ENCODE peak calls at places on chromosomes 7 and 10, in four cellular contexts. N is activated B cell treated with CpG ODN at 0.5 μM for 24 hours, O is body of pancreas, Z is B cell. C is an unnamed sample.

GRCh38 chr7:26399309-26399610 is 107.6 kb downstream of the SNX10 start:
- DNase-seq in N (no peak), O (peak), Z (no peak), C (peak)

GRCh38 chr7:81264116-81264515 is 345.3 kb upstream of the SEMA3C start:
- DNase-seq in N (no peak), O (peak), Z (no peak), C (no peak)

GRCh38 chr7:71055504-71055903 is 76.4 kb upstream of the GALNT17 start:
- DNase-seq in N (no peak), O (no peak), Z (no peak), C (no peak)

GRCh38 chr7:69803699-69804516 is 205.6 kb downstream of the AUTS2 start:
- DNase-seq in N (no peak), O (no peak), Z (no peak), C (no peak)

GRCh38 chr10:61975107-61975932 is 73.8 kb downstream of the ARID5B start:
- DNase-seq in N (no peak), O (no peak), Z (no peak), C (no peak)

GRCh38 chr7:123043642-123044041 is 48.1 kb upstream of the TAS2R16 start:
- DNase-seq in N (no peak), O (no peak), Z (no peak), C (no peak)

GRCh38 chr10:22491480-22491879 is 146.2 kb downstream of the SPAG6 start:
- DNase-seq in N (no peak), O (no peak), Z (no peak), C (no peak)

GRCh38 chr7:28961972-28962371 is 3.8 kb upstream of the TRIL start:
- DNase-seq in N (no peak), O (no peak), Z (no peak), C (no peak)

GRCh38 chr7:137421389-137421788 is 77.9 kb upstream of the PTN start:
- DNase-seq in N (no peak), O (no peak), Z (no peak), C (no peak)

GRCh38 chr10:30027057-30028005 is 32.1 kb downstream of the JCAD start:
- DNase-seq in N (peak), O (peak), Z (peak), C (peak)

GRCh38 chr7:41809487-41810257 is 106.8 kb upstream of the INHBA start:
- DNase-seq in N (no peak), O (no peak), Z (no peak), C (no peak)

GRCh38 chr7:821688-822087 is 10.6 kb upstream of the SUN1 start:
- DNase-seq in N (no peak), O (no peak), Z (no peak), C (no peak)

GRCh38 chr7:94146408-94146807 is 142.3 kb upstream of the BET1 start:
- DNase-seq in N (no peak), O (no peak), Z (no peak), C (no peak)

GRCh38 chr7:33128631-33128989 is 754 bp upstream of the BBS9 start:
- DNase-seq in N (no peak), O (no peak), Z (no peak), C (no peak)

GRCh38 chr10:102800601-102801335 is 36.4 kb downstream of the CYP17A1 start:
- DNase-seq in N (no peak), O (no peak), Z (no peak), C (no peak)

GRCh38 chr10:17003151-17003550 is 126.5 kb downstream of the CUBN start:
- DNase-seq in N (no peak), O (no peak), Z (no peak), C (no peak)

GRCh38 chr10:49298990-49299815 is at the start of gene C10orf71:
- DNase-seq in N (no peak), O (no peak), Z (no peak), C (peak)

GRCh38 chr7:26843696-26844095 is 20.7 kb downstream of the SKAP2 start:
- DNase-seq in N (no peak), O (no peak), Z (no peak), C (no peak)

GRCh38 chr10:133390597-133391248 is 3.2 kb upstream of the MTG1 start:
- DNase-seq in N (no peak), O (no peak), Z (no peak), C (no peak)

GRCh38 chr7:131909151-131909768 is 352.8 kb upstream of the PODXL start:
- DNase-seq in N (no peak), O (peak), Z (no peak), C (no peak)

GRCh38 chr10:93406367-93407145 is 75.6 kb downstream of the MYOF start:
- DNase-seq in N (no peak), O (no peak), Z (no peak), C (no peak)

GRCh38 chr7:141301544-141301943 is 227.7 kb downstream of the TMEM178B start:
- DNase-seq in N (no peak), O (no peak), Z (no peak), C (no peak)

GRCh38 chr7:130131191-130131834 is 61.0 kb downstream of the KLHDC10 start:
- DNase-seq in N (no peak), O (no peak), Z (no peak), C (no peak)

GRCh38 chr10:60353519-60354258 is 36.0 kb downstream of the ANK3 start:
- DNase-seq in N (no peak), O (no peak), Z (no peak), C (no peak)

GRCh38 chr7:133310232-133310852 is 57.5 kb downstream of the EXOC4 start:
- DNase-seq in N (no peak), O (peak), Z (no peak), C (no peak)

GRCh38 chr7:151242181-151243044 is 6.1 kb downstream of the SMARCD3 start:
- DNase-seq in N (no peak), O (no peak), Z (no peak), C (no peak)

GRCh38 chr10:17009228-17009700 is 120.3 kb downstream of the CUBN start:
- DNase-seq in N (no peak), O (no peak), Z (no peak), C (no peak)